ENCODE peak calls at places on chromosome 1, in four cellular contexts. T is K562, S is SK-N-SH, R is H1. Z is an unnamed sample.

GRCh38 chr1:173101589-173101988 is 50.8 kb upstream of the TNFSF18 start:
- DNase-seq in S (no peak), R (no peak), T (no peak), Z (no peak)

GRCh38 chr1:116674761-116675160 is 7.2 kb upstream of the IGSF3 start:
- DNase-seq in R (no peak), S (no peak), T (no peak), Z (no peak)

GRCh38 chr1:40919475-40920011 is 57.4 kb upstream of the CITED4 start:
- DNase-seq in R (no peak), T (no peak), S (no peak), Z (no peak)

GRCh38 chr1:94705755-94706154 is 114.4 kb upstream of the SLC44A3 start:
- DNase-seq in T (no peak), S (no peak), R (no peak), Z (no peak)

GRCh38 chr1:147225193-147225730 is at the start of gene FMO5:
- DNase-seq in R (peak; percentile 44), S (peak; percentile 57), T (peak; percentile 56), Z (peak; percentile 67)

GRCh38 chr1:28887418-28887834 is 26.9 kb upstream of the EPB41 start:
- DNase-seq in R (no peak), S (peak; percentile 79), T (peak; percentile 70), Z (peak; percentile 38)

GRCh38 chr1:228345201-228345930 is 61.3 kb downstream of the TRIM11 start:
- DNase-seq in T (no peak), R (no peak), S (no peak), Z (peak; percentile 8)

GRCh38 chr1:69611316-69611715 is 43.6 kb downstream of the LRRC7 start:
- DNase-seq in R (no peak), S (no peak), T (no peak), Z (no peak)

GRCh38 chr1:201327687-201328240 is 44.5 kb downstream of the PKP1 start:
- DNase-seq in R (no peak), T (no peak), S (no peak), Z (no peak)

GRCh38 chr1:229204863-229205777 is 65.8 kb upstream of the RAB4A start:
- DNase-seq in S (no peak), T (no peak), R (no peak), Z (no peak)

GRCh38 chr1:19101244-19101643 is 108.8 kb downstream of the UBR4 start:
- DNase-seq in T (no peak), R (no peak), S (no peak), Z (no peak)

GRCh38 chr1:205004296-205004813 is 38.7 kb upstream of the CNTN2 start:
- DNase-seq in T (no peak), R (no peak), S (no peak), Z (no peak)

GRCh38 chr1:181149326-181150000 is 61.0 kb downstream of the IER5 start:
- DNase-seq in T (no peak), R (no peak), S (no peak), Z (peak; percentile 26)

GRCh38 chr1:234925440-234926251 is 203.0 kb downstream of the TOMM20 start:
- DNase-seq in R (peak; percentile 38), S (no peak), T (no peak), Z (no peak)

GRCh38 chr1:217721692-217722091 is 90.5 kb downstream of the SPATA17 start:
- DNase-seq in R (no peak), T (no peak), S (no peak), Z (no peak)

GRCh38 chr1:246961939-246962373 is 30.2 kb upstream of the AHCTF1 start:
- DNase-seq in S (no peak), T (no peak), R (no peak), Z (no peak)

GRCh38 chr1:226635456-226635941 is 86.9 kb downstream of the STUM start:
- DNase-seq in S (no peak), R (no peak), T (no peak), Z (no peak)

GRCh38 chr1:24704411-24705259 is 40.6 kb upstream of the CLIC4 start:
- DNase-seq in S (peak; percentile 46), R (no peak), T (peak; percentile 65), Z (peak; percentile 23)

GRCh38 chr1:56710646-56711045 is 65.5 kb downstream of the PRKAA2 start:
- DNase-seq in T (no peak), S (no peak), R (no peak), Z (no peak)

GRCh38 chr1:169711469-169712308 is at the start of gene SELL:
- DNase-seq in R (peak; percentile 15), S (peak; percentile 30), T (peak; percentile 59), Z (peak; percentile 71)

GRCh38 chr1:183635112-183635605 is 424 bp downstream of the ARPC5 start:
- DNase-seq in S (peak; percentile 71), T (peak; percentile 62), R (no peak), Z (peak; percentile 45)

GRCh38 chr1:223355699-223356098 is 8.3 kb downstream of the SUSD4 start:
- DNase-seq in S (no peak), R (no peak), T (no peak), Z (no peak)

GRCh38 chr1:224273651-224274050 is 56.3 kb downstream of the NVL start:
- DNase-seq in R (no peak), T (no peak), S (no peak), Z (no peak)

GRCh38 chr1:181219938-181220337 is 131.4 kb downstream of the IER5 start:
- DNase-seq in R (no peak), T (no peak), S (no peak), Z (no peak)

GRCh38 chr1:39685071-39685470 is 6.2 kb downstream of the HPCAL4 start:
- DNase-seq in S (no peak), R (no peak), T (no peak), Z (no peak)

GRCh38 chr1:1438531-1439381 is 3.3 kb downstream of the VWA1 start:
- DNase-seq in S (peak; percentile 32), T (no peak), R (no peak), Z (no peak)

GRCh38 chr1:231839999-231840398 is 213.4 kb downstream of the DISC1 start:
- DNase-seq in T (no peak), R (no peak), S (no peak), Z (no peak)

GRCh38 chr1:231847612-231848390 is 221.2 kb downstream of the DISC1 start:
- DNase-seq in S (no peak), R (no peak), T (no peak), Z (no peak)

GRCh38 chr1:231841616-231842344 is 215.2 kb downstream of the DISC1 start:
- DNase-seq in S (no peak), R (no peak), T (no peak), Z (no peak)

GRCh38 chr1:231850786-231851185 is 224.2 kb downstream of the DISC1 start:
- DNase-seq in R (no peak), T (no peak), S (no peak), Z (no peak)

DNA sequence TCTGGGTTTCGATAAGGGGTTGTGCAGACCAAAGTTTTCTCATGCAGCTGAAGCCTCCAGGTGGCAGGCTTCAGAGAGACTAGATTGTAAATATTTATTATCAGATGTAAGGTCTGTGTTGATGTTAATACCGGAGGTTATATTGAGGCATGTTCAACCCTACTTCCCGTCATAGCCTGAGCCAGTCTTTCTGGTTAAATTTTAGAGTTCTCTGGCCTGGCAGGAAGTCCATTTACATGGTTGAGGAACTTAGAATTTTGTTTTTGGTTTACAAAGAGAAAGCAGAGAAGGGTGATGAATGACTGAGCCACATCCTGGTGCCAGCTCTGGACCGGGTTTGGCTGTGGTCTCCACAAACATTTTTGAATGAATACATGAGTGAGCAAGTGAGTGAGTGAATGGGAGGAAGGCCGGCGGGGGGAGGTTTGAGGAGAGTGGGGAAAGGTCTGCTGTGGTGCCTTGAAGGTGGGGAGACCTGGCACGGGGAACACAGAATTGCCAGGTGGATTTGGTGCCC is 218.5 kb downstream of the DISC1 start:
- DNase-seq in S (no peak), T (no peak), R (no peak), Z (no peak)
- TF ChIP-seq TEAD4 in S (no peak), T (no peak), R (no peak), Z (no peak)

GRCh38 chr1:5982276-5982675 is 9.9 kb downstream of the NPHP4 start:
- DNase-seq in R (no peak), T (no peak), S (no peak), Z (no peak)

GRCh38 chr1:5979536-5980313 is 12.5 kb downstream of the NPHP4 start:
- DNase-seq in T (no peak), R (no peak), S (no peak), Z (no peak)

GRCh38 chr1:5982868-5983267 is 9.4 kb downstream of the NPHP4 start:
- DNase-seq in R (no peak), S (no peak), T (peak; percentile 56), Z (no peak)

GRCh38 chr1:5980314-5981008 is 11.8 kb downstream of the NPHP4 start:
- DNase-seq in R (peak; percentile 66), T (peak; percentile 76), S (peak; percentile 84), Z (peak; percentile 88)

GRCh38 chr1:5981009-5981380 is 11.2 kb downstream of the NPHP4 start:
- DNase-seq in R (no peak), T (no peak), S (no peak), Z (no peak)
- TF ChIP-seq TEAD4 in R (no peak), T (no peak), S (no peak), Z (no peak)

GRCh38 chr1:197618065-197618464 is 157.2 kb downstream of the DENND1B start:
- DNase-seq in R (no peak), S (no peak), T (no peak), Z (no peak)
- TF ChIP-seq TEAD4 in R (no peak), S (no peak), T (no peak), Z (no peak)

DNA sequence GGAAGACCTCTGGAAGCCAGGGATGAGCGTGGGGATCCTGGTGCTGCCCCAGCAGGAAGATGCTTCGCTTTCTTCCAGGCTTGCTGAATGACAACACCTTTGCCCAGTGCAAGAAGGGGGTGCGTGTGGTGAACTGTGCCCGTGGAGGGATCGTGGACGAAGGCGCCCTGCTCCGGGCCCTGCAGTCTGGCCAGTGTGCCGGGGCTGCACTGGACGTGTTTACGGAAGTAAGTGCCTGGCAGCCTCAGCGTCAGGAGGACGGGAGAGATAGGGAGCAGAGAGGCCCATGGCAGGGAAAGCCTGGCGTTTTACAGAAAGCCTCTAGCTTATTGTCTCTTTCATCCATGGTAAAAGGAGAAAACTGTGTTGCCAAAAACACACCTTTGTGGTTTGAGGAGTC is 23.5 kb downstream of the PHGDH start:
- DNase-seq in S (no peak), R (no peak), T (no peak), Z (no peak)
- TF ChIP-seq TEAD4 in S (no peak), R (no peak), T (no peak), Z (no peak)

Z was measured in WTC11.